ENCODE peak calls at places on chromosomes 1 and 21, in five cellular contexts. T is fibroblast of lung, W is SK-N-SH, B is psoas muscle, L is ovary. I is an unnamed sample.

GRCh38 chr1:71667224-71667623 is 586.4 kb upstream of the ZRANB2 start:
- DNase-seq in B (no peak), T (peak), L (no peak), W (no peak), I (no peak)

GRCh38 chr1:170518965-170519364 is 13.0 kb upstream of the GORAB start:
- DNase-seq in B (no peak), T (peak), L (no peak), W (no peak), I (no peak)

GRCh38 chr1:167548059-167548932 is 5.3 kb downstream of the CREG1 start:
- DNase-seq in B (no peak), T (peak), L (no peak), W (no peak), I (no peak)

GRCh38 chr1:37741130-37741529 is 23.8 kb downstream of the EPHA10 start:
- DNase-seq in B (no peak), W (no peak), L (no peak), T (peak), I (no peak)

GRCh38 chr1:170534626-170535147 is 2.7 kb downstream of the GORAB start:
- DNase-seq in T (no peak), L (no peak), B (no peak), W (no peak), I (no peak)

GRCh38 chr1:3310718-3311400 is 143.6 kb upstream of the ARHGEF16 start:
- DNase-seq in L (no peak), W (no peak), B (no peak), T (no peak), I (no peak)

GRCh38 chr21:38990424-38990794 is 184.7 kb downstream of the ETS2 start:
- DNase-seq in T (no peak), B (no peak), L (no peak), W (peak), I (no peak)

GRCh38 chr1:246418565-246419312 is 88.3 kb downstream of the SMYD3 start:
- DNase-seq in L (no peak), B (no peak), T (no peak), W (no peak), I (no peak)

GRCh38 chr1:218742478-218743260 is 397.5 kb downstream of the TGFB2 start:
- DNase-seq in W (peak), L (no peak), T (peak), B (no peak), I (no peak)

GRCh38 chr1:53110370-53111072 is 31.9 kb downstream of the SLC1A7 start:
- DNase-seq in W (no peak), L (no peak), T (peak), B (no peak), I (no peak)

GRCh38 chr1:178496410-178497135 is at the start of gene CLEC20A:
- DNase-seq in B (no peak), L (no peak), W (no peak), T (no peak), I (no peak)

GRCh38 chr1:239630767-239631166 is 244.4 kb downstream of the CHRM3 start:
- DNase-seq in B (no peak), L (no peak), T (no peak), W (no peak), I (no peak)

GRCh38 chr1:207316622-207317510 is 4.6 kb upstream of the CD55 start:
- DNase-seq in L (no peak), B (no peak), T (no peak), W (no peak), I (no peak)

GRCh38 chr1:71809085-71809484 is 473.3 kb downstream of the NEGR1 start:
- DNase-seq in W (no peak), L (no peak), B (no peak), T (no peak), I (no peak)

GRCh38 chr1:8987881-8988617 is 38.2 kb downstream of the SLC2A7 start:
- DNase-seq in T (peak), B (peak), W (peak), L (peak), I (peak)

GRCh38 chr21:44764319-44765230 is 37.0 kb downstream of the UBE2G2 start:
- DNase-seq in T (no peak), L (no peak), W (peak), B (no peak), I (no peak)

GRCh38 chr1:201689647-201690046 is 139.3 kb upstream of the IPO9 start:
- DNase-seq in B (no peak), W (no peak), T (no peak), L (no peak), I (no peak)

GRCh38 chr1:201692307-201693018 is 136.5 kb upstream of the IPO9 start:
- DNase-seq in T (no peak), W (no peak), L (no peak), B (no peak), I (no peak)

GRCh38 chr1:201690528-201690927 is 138.4 kb upstream of the IPO9 start:
- DNase-seq in L (no peak), W (no peak), B (no peak), T (no peak), I (no peak)

GRCh38 chr1:201693019-201693372 is 136.0 kb upstream of the IPO9 start:
- DNase-seq in T (no peak), B (no peak), W (peak), L (no peak), I (no peak)

GRCh38 chr1:201691716-201692115 is 137.2 kb upstream of the IPO9 start:
- DNase-seq in W (no peak), B (no peak), L (no peak), T (no peak), I (no peak)
- TF ChIP-seq CTCF in W (no peak), B (no peak), L (no peak), T (no peak), I (no peak)

DNA sequence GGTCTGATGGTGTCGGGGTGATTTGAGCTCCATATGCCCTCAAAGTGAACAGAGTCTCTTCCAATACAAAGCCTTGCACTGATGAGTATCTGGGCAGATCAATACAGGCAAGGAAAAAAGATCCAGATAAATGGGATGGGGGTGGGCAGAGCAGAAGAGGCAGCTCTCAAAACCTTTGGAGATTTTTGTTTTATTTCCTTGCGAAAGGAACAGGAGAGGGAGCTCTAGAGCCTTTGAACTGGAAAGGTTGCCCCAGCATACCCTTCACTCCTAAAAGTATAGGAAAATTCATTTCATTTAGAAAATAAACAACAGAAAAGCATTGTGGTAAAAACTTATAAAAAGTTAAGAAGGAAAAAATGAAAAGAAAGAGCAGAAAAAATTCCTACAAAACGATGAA is 31.4 kb upstream of the OLIG2 start:
- DNase-seq in B (no peak), W (peak), T (peak), L (no peak), I (no peak)
- TF ChIP-seq CTCF in B (peak), W (peak), T (peak), L (no peak), I (peak)

DNA sequence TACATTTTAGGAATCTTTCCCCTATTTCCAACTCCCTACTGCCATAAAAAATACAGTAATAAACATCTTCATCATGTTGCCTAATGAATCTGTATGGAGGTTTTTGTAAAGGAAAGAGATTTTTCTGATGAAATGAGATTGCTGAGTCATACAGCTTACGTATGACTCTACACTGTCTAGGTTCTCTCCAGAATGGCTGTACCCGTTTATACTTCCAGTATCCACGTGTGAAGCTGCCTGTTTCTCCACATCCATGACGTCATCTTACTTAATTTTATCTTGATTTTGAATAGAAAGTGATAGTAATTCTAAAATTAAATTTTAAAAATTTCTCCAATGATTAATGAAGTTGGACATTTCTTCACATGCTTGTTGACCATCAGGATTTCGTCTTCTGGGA is 103.7 kb downstream of the COQ8A start:
- DNase-seq in T (peak), L (no peak), B (no peak), W (no peak), I (no peak)
- TF ChIP-seq CTCF in T (no peak), L (no peak), B (no peak), W (no peak), I (no peak)

DNA sequence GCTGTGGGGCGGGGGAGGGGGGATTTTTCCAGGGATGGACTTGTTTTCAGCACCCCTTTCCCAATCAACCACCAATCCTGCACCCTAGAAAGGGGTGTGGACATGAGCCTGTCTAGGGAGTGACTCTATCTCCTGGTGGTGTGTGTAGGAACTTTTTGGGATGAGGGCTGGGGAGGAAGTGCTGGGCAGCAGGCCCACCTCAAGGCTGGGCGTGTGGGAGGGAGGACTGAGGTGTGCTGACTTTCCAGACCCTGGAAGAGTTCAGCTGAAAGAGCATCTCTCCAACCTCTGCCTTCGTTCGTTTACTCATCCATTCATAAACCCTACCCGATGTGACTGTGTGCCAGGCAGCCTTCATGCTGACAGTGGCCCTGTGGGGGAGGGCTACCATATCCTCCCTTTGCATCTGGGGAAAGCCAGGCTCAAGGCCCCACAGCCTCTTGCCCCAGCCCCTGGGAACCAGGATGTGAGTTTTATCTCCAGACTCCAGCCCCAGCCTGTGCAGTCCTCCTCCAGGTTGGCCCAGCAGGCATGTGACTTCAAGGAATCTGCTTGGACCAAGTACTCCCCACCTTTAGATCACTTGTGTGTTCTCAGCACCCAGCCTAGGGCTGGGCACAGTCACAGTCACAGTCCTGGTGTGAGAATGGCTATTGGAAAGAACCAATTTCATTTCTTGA is 6.7 kb downstream of the KNCN start:
- DNase-seq in B (peak), L (no peak), W (no peak), T (no peak), I (no peak)
- TF ChIP-seq CTCF in B (no peak), L (no peak), W (no peak), T (no peak), I (no peak)

GRCh38 chr1:6414443-6414844 is 5.3 kb downstream of the HES2 start:
- DNase-seq in T (peak), L (no peak), W (peak), B (no peak), I (peak)
- TF ChIP-seq CTCF in T (peak), L (no peak), W (peak), B (no peak), I (peak)

GRCh38 chr1:54768093-54768492 is 3.8 kb upstream of the PARS2 start:
- DNase-seq in T (no peak), B (no peak), W (no peak), L (no peak), I (no peak)
- TF ChIP-seq CTCF in T (no peak), B (no peak), W (peak), L (no peak), I (no peak)

GRCh38 chr1:241836944-241837343 is 11.1 kb upstream of the EXO1 start:
- DNase-seq in T (no peak), B (no peak), W (no peak), L (no peak), I (no peak)

GRCh38 chr1:241837413-241837812 is 10.6 kb upstream of the EXO1 start:
- DNase-seq in T (no peak), W (no peak), L (no peak), B (no peak), I (no peak)

GRCh38 chr1:241838831-241839365 is 9.1 kb upstream of the EXO1 start:
- DNase-seq in T (no peak), W (no peak), L (no peak), B (no peak), I (no peak)

GRCh38 chr1:241837901-241838300 is 10.1 kb upstream of the EXO1 start:
- DNase-seq in B (no peak), W (no peak), T (peak), L (no peak), I (no peak)

GRCh38 chr1:241834733-241835377 is 13.1 kb upstream of the EXO1 start:
- DNase-seq in W (peak), T (peak), B (no peak), L (no peak), I (no peak)
- TF ChIP-seq CTCF in W (peak), T (peak), B (peak), L (peak), I (peak)